ENCODE peak calls at places on chromosomes 3 and 15, in nine cellular contexts. W is K562, D is GM12892, I is breast epithelium, N is GM12891, B is endothelial cell of umbilical vein, K is stomach, A is spleen, H is GM12878. L is an unnamed sample.

GRCh38 chr3:2303567-2303966 is 204.9 kb downstream of the CNTN4 start:
- DNase-seq in W (no peak), D (no peak), I (no peak), N (peak; percentile 1), B (no peak), K (no peak), A (no peak), H (no peak), L (no peak)

GRCh38 chr15:78979456-78980320 is 34.8 kb upstream of the CTSH start:
- DNase-seq in W (peak; percentile 70), D (peak; percentile 47), I (peak; percentile 70), N (no peak), B (peak; percentile 60), K (peak; percentile 81), A (no peak), H (peak; percentile 66), L (no peak)

GRCh38 chr3:197554196-197554561 is 1.6 kb downstream of the BDH1 start:
- DNase-seq in W (no peak), D (no peak), I (no peak), N (no peak), B (no peak), K (no peak), A (no peak), H (no peak), L (no peak)

GRCh38 chr3:185677146-185677829 is 91.2 kb downstream of the SENP2 start:
- DNase-seq in W (peak; percentile 64), D (peak; percentile 52), I (no peak), N (peak; percentile 60), B (peak; percentile 81), K (no peak), A (no peak), H (no peak), L (no peak)

GRCh38 chr3:2802429-2802828 is 307.7 kb downstream of the IL5RA start:
- DNase-seq in W (no peak), D (no peak), I (no peak), N (no peak), B (no peak), K (no peak), A (no peak), H (peak; percentile 11), L (no peak)

GRCh38 chr3:9862391-9863235 is 17.4 kb downstream of the CIDEC start:
- DNase-seq in W (peak; percentile 100), D (peak; percentile 56), I (no peak), N (peak; percentile 70), B (peak; percentile 29), K (peak; percentile 66), A (peak; percentile 84), H (no peak), L (peak; percentile 74)

GRCh38 chr3:186425788-186426730 is 64.0 kb upstream of the DGKG start:
- DNase-seq in W (peak; percentile 34), D (no peak), I (peak; percentile 27), N (no peak), B (no peak), K (no peak), A (no peak), H (no peak), L (no peak)

GRCh38 chr3:133262371-133262770 is 137.5 kb upstream of the BFSP2 start:
- DNase-seq in W (no peak), D (no peak), I (no peak), N (no peak), B (no peak), K (no peak), A (no peak), H (no peak), L (no peak)

GRCh38 chr15:76972420-76973361 is 22.2 kb upstream of the PSTPIP1 start:
- DNase-seq in W (no peak), D (no peak), I (no peak), N (no peak), B (peak; percentile 85), K (no peak), A (no peak), H (no peak), L (no peak)

GRCh38 chr3:149581681-149582349 is 76.0 kb downstream of the WWTR1 start:
- DNase-seq in W (no peak), D (no peak), I (peak; percentile 68), N (no peak), B (peak; percentile 84), K (no peak), A (no peak), H (no peak), L (no peak)

GRCh38 chr15:93298901-93299300 is 209.9 kb upstream of the RGMA start:
- DNase-seq in W (no peak), D (no peak), I (peak; percentile 66), N (no peak), B (no peak), K (no peak), A (no peak), H (no peak), L (no peak)

GRCh38 chr15:85305050-85305449 is 75.4 kb upstream of the AKAP13 start:
- DNase-seq in W (no peak), D (no peak), I (no peak), N (no peak), B (no peak), K (no peak), A (no peak), H (no peak), L (no peak)

GRCh38 chr3:141012571-141012970 is 38.6 kb upstream of the SPSB4 start:
- DNase-seq in W (no peak), D (no peak), I (no peak), N (no peak), B (no peak), K (no peak), A (no peak), H (no peak), L (no peak)

GRCh38 chr3:6418492-6418891 is 442.4 kb upstream of the GRM7 start:
- DNase-seq in W (no peak), D (no peak), I (no peak), N (no peak), B (no peak), K (no peak), A (no peak), H (no peak), L (no peak)

GRCh38 chr3:171811059-171811912 is 1.0 kb upstream of the PLD1 start:
- DNase-seq in W (peak; percentile 34), D (no peak), I (no peak), N (no peak), B (peak; percentile 74), K (no peak), A (no peak), H (no peak), L (no peak)

GRCh38 chr15:67825880-67826716 is 789 bp downstream of the SKOR1 start:
- DNase-seq in W (no peak), D (no peak), I (no peak), N (no peak), B (no peak), K (no peak), A (peak; percentile 69), H (no peak), L (no peak)

GRCh38 chr3:46694520-46694919 is 1.0 kb upstream of the ALS2CL start:
- DNase-seq in W (no peak), D (no peak), I (no peak), N (no peak), B (no peak), K (no peak), A (no peak), H (no peak), L (no peak)

GRCh38 chr3:46692566-46692983 is 904 bp downstream of the ALS2CL start:
- DNase-seq in W (peak; percentile 31), D (no peak), I (peak; percentile 87), N (no peak), B (peak; percentile 13), K (peak; percentile 83), A (no peak), H (no peak), L (peak; percentile 85)

GRCh38 chr3:46695177-46695961 is 1.9 kb upstream of the ALS2CL start:
- DNase-seq in W (peak; percentile 61), D (no peak), I (no peak), N (no peak), B (peak; percentile 86), K (peak; percentile 39), A (peak; percentile 88), H (no peak), L (peak; percentile 80)

GRCh38 chr3:46693897-46694235 is 387 bp upstream of the ALS2CL start:
- DNase-seq in W (no peak), D (peak; percentile 42), I (no peak), N (no peak), B (peak; percentile 16), K (no peak), A (peak; percentile 87), H (no peak), L (no peak)

DNA sequence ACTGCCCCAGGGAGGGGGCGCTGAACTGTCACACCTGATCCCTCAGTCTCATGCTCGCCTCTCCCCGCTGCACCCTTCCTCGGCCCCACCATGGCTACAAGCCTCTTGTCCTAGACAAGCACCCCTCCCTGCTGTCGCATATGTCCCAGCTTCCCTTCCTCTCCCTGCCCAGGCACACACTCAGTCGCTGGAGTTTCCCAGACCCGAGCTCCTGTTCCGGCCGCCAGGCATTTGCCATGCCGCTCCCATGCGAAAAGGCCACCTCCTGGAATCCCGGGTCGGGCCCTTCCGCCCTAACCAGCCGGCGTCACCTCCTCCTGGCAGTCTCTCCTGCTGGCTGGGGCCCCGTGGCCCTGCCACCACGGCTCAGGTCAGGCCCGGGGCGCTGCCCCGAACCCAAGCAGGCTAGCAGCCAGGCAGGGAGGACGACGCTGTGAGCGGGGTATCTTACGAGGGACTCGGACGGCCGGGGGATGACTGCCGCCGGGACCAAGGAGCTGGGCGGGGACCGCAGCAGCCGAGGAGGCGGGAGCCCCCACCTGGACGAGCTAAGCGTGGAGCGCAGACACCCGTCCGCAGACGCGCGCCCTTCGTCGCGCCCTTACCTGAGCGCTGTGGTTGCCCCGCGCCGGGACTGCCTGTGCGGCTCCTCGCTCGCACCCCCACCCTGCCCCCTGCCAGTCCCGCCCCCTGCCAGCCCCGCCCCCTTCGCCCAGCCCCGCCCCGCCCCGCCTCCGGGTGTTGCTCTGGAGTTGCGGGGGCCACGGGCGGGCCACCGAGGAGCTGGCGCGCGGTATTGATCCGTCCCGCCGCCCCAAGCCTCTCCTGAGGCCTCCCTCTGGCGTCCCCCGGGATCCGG is at the start of gene ALS2CL:
- DNase-seq in W (peak; percentile 97), D (peak; percentile 59), I (peak; percentile 45), N (peak; percentile 67), B (peak; percentile 51), K (peak; percentile 72), A (peak; percentile 92), H (no peak), L (peak; percentile 85)
- TF ChIP-seq POLR2AphosphoS5 in W (no peak), D (no peak), I (no peak), N (no peak), B (no peak), K (peak; percentile 65), A (peak; percentile 37), H (no peak), L (peak; percentile 25)

GRCh38 chr3:60064210-60065178 is 1014.7 kb upstream of the CFAP20DC start:
- DNase-seq in W (no peak), D (no peak), I (no peak), N (no peak), B (no peak), K (no peak), A (no peak), H (no peak), L (no peak)
- TF ChIP-seq POLR2AphosphoS5 in W (no peak), D (no peak), I (no peak), N (no peak), B (no peak), K (peak; percentile 60), A (no peak), H (no peak), L (no peak)

GRCh38 chr3:183447206-183448001 is 19.0 kb upstream of the MCF2L2 start:
- DNase-seq in W (peak; percentile 92), D (peak; percentile 43), I (peak; percentile 71), N (peak; percentile 50), B (peak; percentile 91), K (peak; percentile 82), A (peak; percentile 92), H (peak; percentile 43), L (peak; percentile 88)
- TF ChIP-seq POLR2AphosphoS5 in W (peak; percentile 83), D (peak; percentile 49), I (peak; percentile 59), N (peak; percentile 83), B (peak; percentile 64), K (peak; percentile 66), A (peak; percentile 92), H (peak; percentile 83), L (no peak)

GRCh38 chr15:60798821-60799220 is 319.9 kb upstream of the ICE2 start:
- DNase-seq in W (no peak), D (no peak), I (no peak), N (no peak), B (no peak), K (no peak), A (no peak), H (peak; percentile 19), L (no peak)
- TF ChIP-seq POLR2AphosphoS5 in W (no peak), D (no peak), I (no peak), N (no peak), B (no peak), K (no peak), A (no peak), H (no peak), L (no peak)